ENCODE peak calls at places on chromosomes 11 and 22, in six cellular contexts. W is lung, J is heart right ventricle, E is hepatocyte, Y is transverse colon, P is body of pancreas. N is an unnamed sample.

GRCh38 chr22:37852418-37852817 is 3.2 kb downstream of the EIF3L start:
- DNase-seq in W (no peak), J (no peak), E (no peak), Y (no peak), P (no peak), N (no peak)

GRCh38 chr11:74341926-74342325 is 30.5 kb upstream of the P4HA3 start:
- DNase-seq in W (no peak), J (no peak), E (no peak), Y (no peak), P (no peak), N (no peak)

GRCh38 chr11:28303477-28304191 is 195.4 kb downstream of the METTL15 start:
- DNase-seq in W (no peak), J (no peak), E (no peak), Y (no peak), P (no peak), N (no peak)

GRCh38 chr11:102293873-102294601 is 23.2 kb upstream of the BIRC3 start:
- DNase-seq in W (no peak), J (no peak), E (peak; percentile 63), Y (no peak), P (no peak), N (peak; percentile 41)

GRCh38 chr11:27282806-27283205 is 80.2 kb downstream of the CCDC34 start:
- DNase-seq in W (no peak), J (no peak), E (no peak), Y (no peak), P (no peak), N (peak; percentile 10)

GRCh38 chr11:3860360-3860759 is 4.9 kb downstream of the STIM1 start:
- DNase-seq in W (no peak), J (no peak), E (no peak), Y (no peak), P (no peak), N (no peak)

GRCh38 chr11:99370557-99371200 is 349.9 kb downstream of the CNTN5 start:
- DNase-seq in W (no peak), J (peak; percentile 40), E (peak; percentile 55), Y (no peak), P (peak; percentile 27), N (peak; percentile 23)

GRCh38 chr11:70930215-70930614 is 322.2 kb downstream of the SHANK2 start:
- DNase-seq in W (no peak), J (no peak), E (no peak), Y (no peak), P (no peak), N (no peak)

GRCh38 chr11:36130401-36130800 is 158.8 kb downstream of the COMMD9 start:
- DNase-seq in W (no peak), J (no peak), E (no peak), Y (no peak), P (no peak), N (no peak)

GRCh38 chr11:32440920-32441319 is 5.6 kb upstream of the WT1 start:
- DNase-seq in W (no peak), J (no peak), E (no peak), Y (no peak), P (no peak), N (peak; percentile 57)

GRCh38 chr11:76267563-76267962 is 61.3 kb upstream of the WNT11 start:
- DNase-seq in W (no peak), J (no peak), E (no peak), Y (no peak), P (no peak), N (no peak)

GRCh38 chr11:70844387-70844786 is 408.0 kb downstream of the SHANK2 start:
- DNase-seq in W (no peak), J (no peak), E (no peak), Y (no peak), P (no peak), N (no peak)

GRCh38 chr11:19510468-19510867 is 202.2 kb upstream of the NAV2 start:
- DNase-seq in W (no peak), J (no peak), E (no peak), Y (no peak), P (no peak), N (no peak)

GRCh38 chr11:118194835-118195627 is 18.6 kb upstream of the SCN2B start:
- DNase-seq in W (peak; percentile 84), J (peak; percentile 70), E (peak; percentile 90), Y (peak; percentile 84), P (peak; percentile 95), N (no peak)

GRCh38 chr11:119689318-119689717 is 39.7 kb downstream of the NECTIN1 start:
- DNase-seq in W (no peak), J (no peak), E (no peak), Y (no peak), P (no peak), N (no peak)

GRCh38 chr11:3130269-3131071 is 34.6 kb downstream of the OSBPL5 start:
- DNase-seq in W (no peak), J (peak; percentile 21), E (no peak), Y (no peak), P (peak; percentile 89), N (no peak)

GRCh38 chr11:106395716-106396349 is 318.4 kb downstream of the AASDHPPT start:
- DNase-seq in W (no peak), J (no peak), E (peak; percentile 20), Y (no peak), P (no peak), N (no peak)

GRCh38 chr11:120494595-120494994 is 17.0 kb upstream of the GRIK4 start:
- DNase-seq in W (no peak), J (no peak), E (no peak), Y (no peak), P (no peak), N (no peak)

GRCh38 chr11:122423283-122423682 is 232.2 kb upstream of the UBASH3B start:
- DNase-seq in W (no peak), J (no peak), E (no peak), Y (no peak), P (no peak), N (no peak)

GRCh38 chr11:118910309-118911112 is 15.2 kb downstream of the BCL9L start:
- DNase-seq in W (peak; percentile 83), J (peak; percentile 82), E (peak; percentile 93), Y (peak; percentile 67), P (peak; percentile 80), N (peak; percentile 95)

GRCh38 chr11:116540019-116540418 is 232.8 kb downstream of the BUD13 start:
- DNase-seq in W (no peak), J (no peak), E (no peak), Y (no peak), P (no peak), N (no peak)

GRCh38 chr11:95884802-95885201 is 39.1 kb downstream of the MTMR2 start:
- DNase-seq in W (no peak), J (no peak), E (no peak), Y (no peak), P (no peak), N (no peak)
- H3K27ac ChIP-seq in W (no peak overlapping the region), J (no peak overlapping the region), E (no peak overlapping the region), Y (no peak overlapping the region), P (no peak overlapping the region), N (no peak overlapping the region)

GRCh38 chr11:9530901-9531625 is 42.4 kb upstream of the WEE1 start:
- DNase-seq in W (no peak), J (no peak), E (no peak), Y (peak; percentile 63), P (no peak), N (no peak)
- H3K27ac ChIP-seq in W (no peak overlapping the region), J (no peak overlapping the region), E (peak overlapping the region; percentile 86), Y (no peak overlapping the region), P (no peak overlapping the region), N (no peak overlapping the region)

DNA sequence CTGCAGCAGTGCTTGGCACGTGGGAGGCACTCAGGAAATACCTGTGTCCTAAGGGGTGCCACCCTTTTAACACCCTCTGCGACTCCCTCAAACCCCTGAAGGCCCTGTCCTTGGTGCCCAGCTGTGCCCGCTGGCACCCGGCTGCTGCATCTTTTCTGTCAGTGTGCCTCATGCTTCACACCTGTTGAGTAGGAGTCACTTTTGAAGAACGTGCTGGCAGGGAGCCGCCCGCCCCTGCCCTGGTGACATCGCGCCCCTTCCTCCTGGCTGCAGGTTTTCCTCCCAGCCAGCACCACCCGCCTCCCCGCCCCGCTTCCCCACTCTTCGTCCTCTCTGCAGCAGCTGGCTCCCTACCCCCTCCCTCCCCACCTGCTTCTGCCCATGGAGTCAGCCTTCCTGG is 17.8 kb downstream of the FRMD8 start:
- DNase-seq in W (no peak), J (no peak), E (no peak), Y (no peak), P (no peak), N (no peak)
- H3K27ac ChIP-seq in W (no peak overlapping the region), J (peak overlapping the region; percentile 61), E (no peak overlapping the region), Y (peak overlapping the region; percentile 58), P (no peak overlapping the region), N (no peak overlapping the region)

GRCh38 chr11:21446939-21447590 is 745.8 kb upstream of the ANO5 start:
- DNase-seq in W (no peak), J (no peak), E (no peak), Y (no peak), P (no peak), N (no peak)
- H3K27ac ChIP-seq in W (no peak overlapping the region), J (no peak overlapping the region), E (no peak overlapping the region), Y (no peak overlapping the region), P (no peak overlapping the region), N (no peak overlapping the region)

GRCh38 chr22:48079505-48080295 is 1317.2 kb downstream of the TBC1D22A start:
- DNase-seq in W (no peak), J (no peak), E (no peak), Y (no peak), P (no peak), N (no peak)
- H3K27ac ChIP-seq in W (no peak overlapping the region), J (no peak overlapping the region), E (no peak overlapping the region), Y (no peak overlapping the region), P (no peak overlapping the region), N (no peak overlapping the region)

GRCh38 chr11:64229959-64230208 is 464 bp upstream of the DNAJC4 start:
- DNase-seq in W (no peak), J (no peak), E (no peak), Y (no peak), P (no peak), N (no peak)
- H3K27ac ChIP-seq in W (peak overlapping the region; percentile 95), J (peak overlapping the region; percentile 90), E (peak overlapping the region; percentile 45), Y (peak overlapping the region; percentile 93), P (peak overlapping the region; percentile 85), N (no peak overlapping the region)

DNA sequence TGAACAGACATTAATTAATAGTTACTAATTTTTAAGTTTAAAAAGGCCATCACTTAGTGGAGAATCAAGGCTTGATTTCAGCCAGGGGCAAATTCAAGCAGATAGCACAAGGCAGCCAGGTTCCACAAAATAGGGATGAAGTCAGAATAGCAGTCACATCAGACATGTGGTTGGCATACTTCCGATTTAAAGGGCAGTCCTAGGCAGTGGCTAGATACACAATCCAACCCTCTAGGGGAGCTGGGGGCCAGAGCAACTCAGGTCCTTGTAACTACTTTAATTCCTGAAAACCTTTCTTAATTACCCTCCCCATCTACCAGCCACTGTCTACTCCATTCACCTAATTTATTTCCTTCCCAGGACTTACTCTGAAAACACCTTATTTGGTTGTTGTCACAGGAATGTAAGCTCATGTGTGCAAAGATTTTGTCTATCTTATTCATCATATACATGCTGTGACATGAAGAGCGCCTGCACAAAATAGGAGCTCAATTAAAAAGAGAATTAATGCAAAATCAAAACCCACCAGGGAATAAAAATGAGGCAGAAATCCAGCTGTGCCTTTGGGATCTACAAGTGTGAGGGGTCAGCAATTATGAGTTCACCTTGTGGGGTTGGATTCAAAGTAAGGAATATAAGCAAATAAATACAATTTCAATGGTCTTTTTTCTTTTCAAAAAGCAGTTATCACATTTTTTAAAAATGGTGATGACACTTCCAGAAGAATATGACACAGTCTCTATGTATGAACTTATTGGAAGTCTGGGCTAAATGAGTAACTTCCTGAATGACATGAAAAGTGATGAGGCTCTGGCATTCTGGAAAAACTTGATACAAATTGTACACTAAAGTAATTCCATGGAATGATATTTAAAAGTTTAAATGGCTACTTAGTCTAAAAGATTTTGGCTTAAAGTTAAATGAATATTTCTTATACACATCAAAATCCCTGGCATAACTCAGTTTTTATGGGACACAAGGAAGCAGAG is 53.8 kb downstream of the COPB1 start:
- DNase-seq in W (no peak), J (no peak), E (no peak), Y (no peak), P (no peak), N (no peak)
- H3K27ac ChIP-seq in W (no peak overlapping the region), J (no peak overlapping the region), E (no peak overlapping the region), Y (no peak overlapping the region), P (no peak overlapping the region), N (no peak overlapping the region)

GRCh38 chr11:67053896-67054850 is 2.5 kb upstream of the RHOD start:
- DNase-seq in W (peak; percentile 51), J (peak; percentile 47), E (peak; percentile 87), Y (peak; percentile 50), P (peak; percentile 80), N (peak; percentile 79)
- H3K27ac ChIP-seq in W (peak overlapping the region; percentile 83), J (peak overlapping the region; percentile 75), E (peak overlapping the region; percentile 91), Y (no peak overlapping the region), P (peak overlapping the region; percentile 68), N (no peak overlapping the region)

N was measured in neural progenitor cell.